ENCODE peak calls at places on chromosomes 11 and 22, in four cellular contexts. One of them, this sample, is unnamed.
A peak's percentile ranks its signal among the peaks of the same experiment; 100 is the strongest.

GRCh38 chr22:30365891-30366290 is 9.1 kb downstream of the CCDC157 start:
- DNase-seq in thoracic aorta: no peak
- DNase-seq in neural progenitor cell: no peak
- DNase-seq in HepG2: no peak
- DNase-seq in this sample: no peak

GRCh38 chr11:71843858-71844257 is 10.9 kb downstream of the DEFB108B start:
- DNase-seq in thoracic aorta: no peak
- DNase-seq in neural progenitor cell: no peak
- DNase-seq in HepG2: no peak
- DNase-seq in this sample: no peak

GRCh38 chr11:114877976-114878375 is 199.6 kb downstream of the NXPE2 start:
- DNase-seq in thoracic aorta: no peak
- DNase-seq in neural progenitor cell: no peak
- DNase-seq in HepG2: no peak
- DNase-seq in this sample: no peak

GRCh38 chr11:77771135-77771534 is 49.4 kb downstream of the RSF1 start:
- DNase-seq in thoracic aorta: no peak
- DNase-seq in neural progenitor cell: no peak
- DNase-seq in HepG2: no peak
- DNase-seq in this sample: no peak

GRCh38 chr11:114111369-114112042 is 52.0 kb downstream of the ZBTB16 start:
- DNase-seq in thoracic aorta: no peak
- DNase-seq in neural progenitor cell: no peak
- DNase-seq in HepG2: no peak
- DNase-seq in this sample: no peak

GRCh38 chr11:72684236-72684912 is 10.2 kb upstream of the PDE2A start:
- DNase-seq in thoracic aorta: peak; percentile 21
- DNase-seq in neural progenitor cell: peak; percentile 52
- DNase-seq in HepG2: peak; percentile 49
- DNase-seq in this sample: peak; percentile 63

GRCh38 chr11:130631119-130631518 is 182.7 kb downstream of the ADAMTS15 start:
- DNase-seq in thoracic aorta: no peak
- DNase-seq in neural progenitor cell: no peak
- DNase-seq in HepG2: no peak
- DNase-seq in this sample: no peak

GRCh38 chr22:30116362-30117117 is 36.3 kb downstream of the HORMAD2 start:
- DNase-seq in thoracic aorta: no peak
- DNase-seq in neural progenitor cell: peak; percentile 26
- DNase-seq in HepG2: peak; percentile 52
- DNase-seq in this sample: no peak

GRCh38 chr11:2930705-2931415 is 1.6 kb upstream of the PHLDA2 start:
- DNase-seq in thoracic aorta: no peak
- DNase-seq in neural progenitor cell: peak; percentile 79
- DNase-seq in HepG2: peak; percentile 68
- DNase-seq in this sample: peak; percentile 89

GRCh38 chr22:31142285-31142684 is 2.0 kb upstream of the PLA2G3 start:
- DNase-seq in thoracic aorta: no peak
- DNase-seq in neural progenitor cell: no peak
- DNase-seq in HepG2: no peak
- DNase-seq in this sample: no peak

GRCh38 chr22:19270873-19271272 is 20.6 kb downstream of the CLTCL1 start:
- DNase-seq in thoracic aorta: no peak
- DNase-seq in neural progenitor cell: no peak
- DNase-seq in HepG2: no peak
- DNase-seq in this sample: no peak

GRCh38 chr22:24154826-24155225 is 26.5 kb upstream of the SUSD2 start:
- DNase-seq in thoracic aorta: no peak
- DNase-seq in neural progenitor cell: no peak
- DNase-seq in HepG2: no peak
- DNase-seq in this sample: no peak

GRCh38 chr11:23570828-23571227 is 710.6 kb upstream of the CCDC179 start:
- DNase-seq in thoracic aorta: no peak
- DNase-seq in neural progenitor cell: no peak
- DNase-seq in HepG2: no peak
- DNase-seq in this sample: no peak

GRCh38 chr22:22655452-22656108 is 11.2 kb downstream of the GGTLC2 start:
- DNase-seq in thoracic aorta: no peak
- DNase-seq in neural progenitor cell: no peak
- DNase-seq in HepG2: no peak
- DNase-seq in this sample: no peak

GRCh38 chr11:119759324-119759723 is 30.3 kb upstream of the NECTIN1 start:
- DNase-seq in thoracic aorta: no peak
- DNase-seq in neural progenitor cell: no peak
- DNase-seq in HepG2: no peak
- DNase-seq in this sample: no peak

GRCh38 chr11:1077033-1077416 is 2.4 kb downstream of the MUC2 start:
- DNase-seq in thoracic aorta: no peak
- DNase-seq in neural progenitor cell: no peak
- DNase-seq in HepG2: no peak
- DNase-seq in this sample: no peak

GRCh38 chr11:8765294-8765693 is 82.7 kb downstream of the RPL27A start:
- DNase-seq in thoracic aorta: no peak
- DNase-seq in neural progenitor cell: no peak
- DNase-seq in HepG2: peak; percentile 49
- DNase-seq in this sample: no peak

GRCh38 chr11:27183672-27184457 is 143.2 kb downstream of the BBOX1 start:
- DNase-seq in thoracic aorta: no peak
- DNase-seq in neural progenitor cell: peak; percentile 75
- DNase-seq in HepG2: peak; percentile 63
- DNase-seq in this sample: no peak

GRCh38 chr11:35623708-35624168 is 5.5 kb downstream of the FJX1 start:
- DNase-seq in thoracic aorta: no peak
- DNase-seq in neural progenitor cell: no peak
- DNase-seq in HepG2: no peak
- DNase-seq in this sample: no peak

GRCh38 chr11:1103401-1104360 is 29.0 kb downstream of the MUC2 start:
- DNase-seq in thoracic aorta: no peak
- DNase-seq in neural progenitor cell: no peak
- DNase-seq in HepG2: no peak
- DNase-seq in this sample: no peak

GRCh38 chr11:115258216-115258615 is 246.0 kb downstream of the CADM1 start:
- DNase-seq in thoracic aorta: no peak
- DNase-seq in neural progenitor cell: no peak
- DNase-seq in HepG2: peak; percentile 11
- DNase-seq in this sample: no peak

GRCh38 chr11:71431271-71431670 is 16.9 kb downstream of the DHCR7 start:
- DNase-seq in thoracic aorta: no peak
- DNase-seq in neural progenitor cell: no peak
- DNase-seq in HepG2: no peak
- DNase-seq in this sample: no peak

GRCh38 chr11:5694642-5695041 is 5.1 kb downstream of the TRIM22 start:
- DNase-seq in thoracic aorta: no peak
- DNase-seq in neural progenitor cell: no peak
- DNase-seq in HepG2: no peak
- DNase-seq in this sample: no peak

GRCh38 chr11:120527111-120527748 is 15.7 kb downstream of the GRIK4 start:
- DNase-seq in thoracic aorta: no peak
- DNase-seq in neural progenitor cell: peak; percentile 74
- DNase-seq in HepG2: no peak
- DNase-seq in this sample: no peak

GRCh38 chr11:11491014-11491413 is 130.8 kb downstream of the GALNT18 start:
- DNase-seq in thoracic aorta: no peak
- DNase-seq in neural progenitor cell: no peak
- DNase-seq in HepG2: no peak
- DNase-seq in this sample: no peak

GRCh38 chr11:134623711-134624110 is 211.7 kb upstream of the B3GAT1 start:
- DNase-seq in thoracic aorta: no peak
- DNase-seq in neural progenitor cell: no peak
- DNase-seq in HepG2: no peak
- DNase-seq in this sample: no peak

GRCh38 chr11:134792044-134792443 is 380.0 kb upstream of the B3GAT1 start:
- DNase-seq in thoracic aorta: no peak
- DNase-seq in neural progenitor cell: no peak
- DNase-seq in HepG2: no peak
- DNase-seq in this sample: no peak

GRCh38 chr22:21972293-21972779 is 10.3 kb downstream of the TOP3B start:
- DNase-seq in thoracic aorta: no peak
- DNase-seq in neural progenitor cell: peak; percentile 66
- DNase-seq in HepG2: peak; percentile 22
- DNase-seq in this sample: no peak

GRCh38 chr11:57566035-57566504 is 1.4 kb downstream of the UBE2L6 start:
- DNase-seq in thoracic aorta: no peak
- DNase-seq in neural progenitor cell: no peak
- DNase-seq in HepG2: peak; percentile 46
- DNase-seq in this sample: no peak

GRCh38 chr11:13114566-13115465 is 105.7 kb downstream of the RASSF10 start:
- DNase-seq in thoracic aorta: no peak
- DNase-seq in neural progenitor cell: peak; percentile 91
- DNase-seq in HepG2: peak; percentile 94
- DNase-seq in this sample: no peak

GRCh38 chr11:33829430-33830141 is 55.3 kb upstream of the FBXO3 start:
- DNase-seq in thoracic aorta: no peak
- DNase-seq in neural progenitor cell: peak; percentile 78
- DNase-seq in HepG2: peak; percentile 13
- DNase-seq in this sample: peak; percentile 52

GRCh38 chr11:33832676-33833075 is 58.4 kb upstream of the FBXO3 start:
- DNase-seq in thoracic aorta: no peak
- DNase-seq in neural progenitor cell: no peak
- DNase-seq in HepG2: no peak
- DNase-seq in this sample: no peak

GRCh38 chr11:33830903-33831648 is 56.8 kb upstream of the FBXO3 start:
- DNase-seq in thoracic aorta: no peak
- DNase-seq in neural progenitor cell: no peak
- DNase-seq in HepG2: no peak
- DNase-seq in this sample: no peak

GRCh38 chr11:33827206-33827605 is 52.9 kb upstream of the FBXO3 start:
- DNase-seq in thoracic aorta: no peak
- DNase-seq in neural progenitor cell: no peak
- DNase-seq in HepG2: no peak
- DNase-seq in this sample: no peak

DNA sequence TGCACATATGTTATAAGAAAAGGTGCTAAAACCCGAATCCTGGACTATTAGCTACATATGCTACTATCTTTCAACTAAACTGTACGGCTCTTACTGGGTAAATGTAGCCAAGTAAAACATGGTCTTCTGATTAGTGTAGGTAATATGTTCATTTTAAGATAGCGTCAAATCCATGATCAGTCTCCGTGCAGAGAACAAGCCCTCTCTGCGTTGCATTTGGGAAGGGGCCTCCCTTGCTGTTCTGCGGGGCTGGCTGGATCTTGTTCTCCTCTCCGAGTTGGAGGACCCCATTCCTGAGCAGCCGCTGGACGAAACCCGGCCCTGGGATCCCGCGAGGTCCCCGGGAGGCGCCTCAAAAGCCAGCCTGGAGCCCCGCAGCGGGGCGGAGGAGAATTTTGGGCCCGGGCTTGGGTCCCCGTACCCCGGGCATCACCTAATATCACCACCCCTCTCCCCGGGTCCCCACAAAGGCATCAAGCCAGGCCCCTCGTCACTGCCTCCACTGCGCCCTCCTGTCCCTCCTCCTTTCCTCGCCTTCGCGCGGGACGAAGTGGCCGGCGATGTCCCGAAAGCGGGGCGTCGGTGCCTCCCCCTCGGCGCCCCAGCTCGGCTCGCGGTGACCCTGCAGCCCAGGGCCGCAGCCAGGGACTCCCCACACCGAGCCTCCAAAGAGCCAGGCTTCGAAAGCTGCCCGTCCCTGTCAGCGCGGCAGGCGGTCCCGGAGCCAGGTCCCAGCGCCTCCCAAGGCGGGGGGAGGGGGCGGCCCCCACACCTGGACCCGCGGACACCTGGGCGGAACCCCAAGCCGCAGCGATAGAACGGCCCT is 54.5 kb upstream of the FBXO3 start:
- DNase-seq in thoracic aorta: no peak
- DNase-seq in neural progenitor cell: peak; percentile 52
- DNase-seq in HepG2: no peak
- DNase-seq in this sample: no peak
- H3K4me3 ChIP-seq in thoracic aorta: peak overlapping the region; percentile 57
- H3K4me3 ChIP-seq in neural progenitor cell: peak overlapping the region; percentile 54
- H3K4me3 ChIP-seq in HepG2: peak overlapping the region; percentile 22
- H3K4me3 ChIP-seq in this sample: no peak overlapping the region

GRCh38 chr11:96139692-96140091 is 203.3 kb downstream of the MAML2 start:
- DNase-seq in thoracic aorta: no peak
- DNase-seq in neural progenitor cell: no peak
- DNase-seq in HepG2: no peak
- DNase-seq in this sample: no peak

GRCh38 chr11:96136623-96137313 is 206.2 kb downstream of the MAML2 start:
- DNase-seq in thoracic aorta: no peak
- DNase-seq in neural progenitor cell: no peak
- DNase-seq in HepG2: no peak
- DNase-seq in this sample: no peak

GRCh38 chr11:96134622-96135021 is 208.4 kb downstream of the MAML2 start:
- DNase-seq in thoracic aorta: no peak
- DNase-seq in neural progenitor cell: no peak
- DNase-seq in HepG2: no peak
- DNase-seq in this sample: no peak

GRCh38 chr11:96141649-96142048 is 201.3 kb downstream of the MAML2 start:
- DNase-seq in thoracic aorta: no peak
- DNase-seq in neural progenitor cell: no peak
- DNase-seq in HepG2: no peak
- DNase-seq in this sample: no peak

GRCh38 chr11:96137357-96137756 is 205.6 kb downstream of the MAML2 start:
- DNase-seq in thoracic aorta: no peak
- DNase-seq in neural progenitor cell: no peak
- DNase-seq in HepG2: no peak
- DNase-seq in this sample: no peak
- H3K27ac ChIP-seq in thoracic aorta: no peak overlapping the region
- H3K27ac ChIP-seq in neural progenitor cell: no peak overlapping the region
- H3K27ac ChIP-seq in HepG2: no peak overlapping the region
- H3K27ac ChIP-seq in this sample: no peak overlapping the region

DNA sequence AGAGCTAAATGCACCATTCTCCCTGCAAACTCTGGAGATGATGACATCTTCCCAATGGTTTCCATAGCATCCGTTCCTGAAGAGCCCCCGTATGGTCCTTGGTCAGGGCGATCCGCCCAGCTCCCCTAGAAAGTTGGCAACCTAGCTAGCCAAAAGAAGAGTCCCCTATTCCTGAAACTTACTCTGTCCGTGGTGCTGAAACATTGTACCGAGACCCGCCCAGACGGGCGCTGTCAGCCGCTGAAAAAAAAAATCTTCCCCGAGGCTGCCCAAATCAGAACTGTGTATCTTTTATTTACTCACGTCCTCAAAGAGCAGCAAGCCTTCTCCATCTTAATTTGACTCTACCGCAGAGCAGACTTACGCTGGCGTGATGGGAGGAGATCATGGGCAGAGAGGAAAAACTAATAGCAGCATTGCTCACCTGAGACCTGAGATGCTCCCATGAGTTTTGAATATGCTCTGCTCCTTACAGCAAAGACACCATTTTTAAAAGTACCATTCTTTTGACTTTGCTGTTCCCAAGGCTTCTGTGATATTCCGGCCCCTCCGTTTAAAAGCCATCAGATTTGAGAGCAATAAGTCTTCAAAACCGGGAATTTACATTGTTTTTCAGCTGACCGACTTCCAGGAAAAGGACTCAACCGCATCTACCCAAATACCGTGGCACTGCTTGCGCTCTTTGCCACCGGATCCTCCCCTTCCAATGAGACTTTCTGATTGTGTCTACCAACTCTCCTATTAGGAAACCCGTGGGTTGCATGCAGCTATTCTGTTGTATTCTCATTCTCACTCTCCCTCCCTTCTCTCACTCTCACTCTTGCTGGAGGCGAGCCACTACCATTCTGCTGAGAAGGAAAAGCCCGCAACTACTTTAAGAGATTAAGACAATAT is at the start of gene SLC17A6:
- DNase-seq in thoracic aorta: no peak
- DNase-seq in neural progenitor cell: peak; percentile 90
- DNase-seq in HepG2: peak; percentile 21
- DNase-seq in this sample: no peak
- H3K4me3 ChIP-seq in thoracic aorta: no peak within 1 kb of the TSS
- H3K4me3 ChIP-seq in neural progenitor cell: no peak within 1 kb of the TSS
- H3K4me3 ChIP-seq in HepG2: no peak within 1 kb of the TSS
- H3K4me3 ChIP-seq in this sample: no peak within 1 kb of the TSS

GRCh38 chr22:16601437-16602223 is 9.0 kb upstream of the CCT8L2 start:
- DNase-seq in thoracic aorta: no peak
- DNase-seq in neural progenitor cell: no peak
- DNase-seq in HepG2: no peak
- DNase-seq in this sample: no peak
- H3K27ac ChIP-seq in thoracic aorta: peak overlapping the region; percentile 67
- H3K27ac ChIP-seq in neural progenitor cell: no peak overlapping the region
- H3K27ac ChIP-seq in HepG2: no peak overlapping the region
- H3K27ac ChIP-seq in this sample: peak overlapping the region; percentile 47